ENCODE peak calls at places on chromosomes 1 and 21, in eight cellular contexts. One of them, this sample, is unnamed.

GRCh38 chr21:38986460-38987395 is 181.0 kb downstream of the ETS2 start:
- DNase-seq in SK-MEL-5: no peak
- DNase-seq in kidney tubule cell: no peak
- DNase-seq in T-helper 2 cell: no peak
- DNase-seq in T-cell: no peak
- DNase-seq in NCI-H524: peak
- DNase-seq in NCI-H1436: no peak
- DNase-seq in IMR-90: no peak
- DNase-seq in this sample: no peak

GRCh38 chr1:54256756-54257155 is 56.8 kb downstream of the MRPL37 start:
- DNase-seq in SK-MEL-5: no peak
- DNase-seq in kidney tubule cell: no peak
- DNase-seq in T-helper 2 cell: no peak
- DNase-seq in T-cell: no peak
- DNase-seq in NCI-H524: peak
- DNase-seq in NCI-H1436: no peak
- DNase-seq in IMR-90: no peak
- DNase-seq in this sample: no peak

GRCh38 chr1:241266121-241266520 is 90.9 kb downstream of the RGS7 start:
- DNase-seq in SK-MEL-5: no peak
- DNase-seq in kidney tubule cell: no peak
- DNase-seq in T-helper 2 cell: no peak
- DNase-seq in T-cell: no peak
- DNase-seq in NCI-H524: no peak
- DNase-seq in NCI-H1436: no peak
- DNase-seq in IMR-90: no peak
- DNase-seq in this sample: no peak

GRCh38 chr21:34880401-34880800 is 168.7 kb downstream of the RUNX1 start:
- DNase-seq in SK-MEL-5: no peak
- DNase-seq in kidney tubule cell: no peak
- DNase-seq in T-helper 2 cell: no peak
- DNase-seq in T-cell: no peak
- DNase-seq in NCI-H524: no peak
- DNase-seq in NCI-H1436: no peak
- DNase-seq in IMR-90: no peak
- DNase-seq in this sample: no peak

GRCh38 chr1:113870778-113871177 is 734 bp downstream of the PTPN22 start:
- DNase-seq in SK-MEL-5: no peak
- DNase-seq in kidney tubule cell: no peak
- DNase-seq in T-helper 2 cell: no peak
- DNase-seq in T-cell: no peak
- DNase-seq in NCI-H524: no peak
- DNase-seq in NCI-H1436: no peak
- DNase-seq in IMR-90: no peak
- DNase-seq in this sample: no peak

GRCh38 chr1:202858306-202858705 is 30.6 kb downstream of the RABIF start:
- DNase-seq in SK-MEL-5: no peak
- DNase-seq in kidney tubule cell: no peak
- DNase-seq in T-helper 2 cell: no peak
- DNase-seq in T-cell: no peak
- DNase-seq in NCI-H524: no peak
- DNase-seq in NCI-H1436: no peak
- DNase-seq in IMR-90: peak
- DNase-seq in this sample: peak

GRCh38 chr21:27104749-27105439 is 138.0 kb upstream of the ADAMTS5 start:
- DNase-seq in SK-MEL-5: no peak
- DNase-seq in kidney tubule cell: peak
- DNase-seq in T-helper 2 cell: no peak
- DNase-seq in T-cell: no peak
- DNase-seq in NCI-H524: no peak
- DNase-seq in NCI-H1436: no peak
- DNase-seq in IMR-90: peak
- DNase-seq in this sample: no peak

GRCh38 chr1:166489670-166490436 is 323.1 kb upstream of the FAM78B start:
- DNase-seq in SK-MEL-5: peak
- DNase-seq in kidney tubule cell: peak
- DNase-seq in T-helper 2 cell: no peak
- DNase-seq in T-cell: peak
- DNase-seq in NCI-H524: peak
- DNase-seq in NCI-H1436: no peak
- DNase-seq in IMR-90: no peak
- DNase-seq in this sample: peak

GRCh38 chr1:15345711-15346355 is 63.9 kb upstream of the EFHD2 start:
- DNase-seq in SK-MEL-5: no peak
- DNase-seq in kidney tubule cell: no peak
- DNase-seq in T-helper 2 cell: no peak
- DNase-seq in T-cell: peak
- DNase-seq in NCI-H524: no peak
- DNase-seq in NCI-H1436: no peak
- DNase-seq in IMR-90: no peak
- DNase-seq in this sample: peak

GRCh38 chr1:155892801-155893200 is 18.3 kb downstream of the RIT1 start:
- DNase-seq in SK-MEL-5: no peak
- DNase-seq in kidney tubule cell: peak
- DNase-seq in T-helper 2 cell: no peak
- DNase-seq in T-cell: no peak
- DNase-seq in NCI-H524: no peak
- DNase-seq in NCI-H1436: no peak
- DNase-seq in IMR-90: peak
- DNase-seq in this sample: no peak

GRCh38 chr1:155196893-155197638 is 10.6 kb downstream of the THBS3 start:
- DNase-seq in SK-MEL-5: no peak
- DNase-seq in kidney tubule cell: no peak
- DNase-seq in T-helper 2 cell: no peak
- DNase-seq in T-cell: no peak
- DNase-seq in NCI-H524: no peak
- DNase-seq in NCI-H1436: no peak
- DNase-seq in IMR-90: no peak
- DNase-seq in this sample: no peak

This sample was measured in AML-193.